ENCODE peak calls at places on chromosome 21, in seven cellular contexts. One of them, this sample, is unnamed.

GRCh38 chr21:15825699-15826098 is 95.9 kb downstream of the USP25 start:
- DNase-seq in EL: no peak
- DNase-seq in anterior cingulate cortex: no peak
- DNase-seq in NT2/D1: no peak
- DNase-seq in HEK293T: no peak
- DNase-seq in fibroblast of mammary gland: no peak
- DNase-seq in activated CD4-positive, alpha-beta T cell treated with anti-CD3 and anti-CD28 coated beads, Interleukin-2, amount 50 U/mL, for 1 hour: no peak
- DNase-seq in this sample: no peak

GRCh38 chr21:31693222-31693621 is 33.7 kb downstream of the SOD1 start:
- DNase-seq in EL: no peak
- DNase-seq in anterior cingulate cortex: no peak
- DNase-seq in NT2/D1: no peak
- DNase-seq in HEK293T: no peak
- DNase-seq in fibroblast of mammary gland: no peak
- DNase-seq in activated CD4-positive, alpha-beta T cell treated with anti-CD3 and anti-CD28 coated beads, Interleukin-2, amount 50 U/mL, for 1 hour: no peak
- DNase-seq in this sample: no peak

GRCh38 chr21:41480086-41480690 is 27.8 kb downstream of the TMPRSS2 start:
- DNase-seq in EL: no peak
- DNase-seq in anterior cingulate cortex: no peak
- DNase-seq in NT2/D1: no peak
- DNase-seq in HEK293T: no peak
- DNase-seq in fibroblast of mammary gland: no peak
- DNase-seq in activated CD4-positive, alpha-beta T cell treated with anti-CD3 and anti-CD28 coated beads, Interleukin-2, amount 50 U/mL, for 1 hour: no peak
- DNase-seq in this sample: no peak

GRCh38 chr21:38661296-38662223 is 144.2 kb upstream of the ETS2 start:
- DNase-seq in EL: peak; percentile 42
- DNase-seq in anterior cingulate cortex: no peak
- DNase-seq in NT2/D1: no peak
- DNase-seq in HEK293T: peak; percentile 18
- DNase-seq in fibroblast of mammary gland: peak; percentile 28
- DNase-seq in activated CD4-positive, alpha-beta T cell treated with anti-CD3 and anti-CD28 coated beads, Interleukin-2, amount 50 U/mL, for 1 hour: no peak
- DNase-seq in this sample: peak; percentile 69

GRCh38 chr21:33540711-33541104 is 1.2 kb downstream of the GART start:
- DNase-seq in EL: no peak
- DNase-seq in anterior cingulate cortex: no peak
- DNase-seq in NT2/D1: no peak
- DNase-seq in HEK293T: no peak
- DNase-seq in fibroblast of mammary gland: no peak
- DNase-seq in activated CD4-positive, alpha-beta T cell treated with anti-CD3 and anti-CD28 coated beads, Interleukin-2, amount 50 U/mL, for 1 hour: no peak
- DNase-seq in this sample: no peak

GRCh38 chr21:41670056-41670805 is 96.6 kb downstream of the RIPK4 start:
- DNase-seq in EL: no peak
- DNase-seq in anterior cingulate cortex: no peak
- DNase-seq in NT2/D1: no peak
- DNase-seq in HEK293T: no peak
- DNase-seq in fibroblast of mammary gland: no peak
- DNase-seq in activated CD4-positive, alpha-beta T cell treated with anti-CD3 and anti-CD28 coated beads, Interleukin-2, amount 50 U/mL, for 1 hour: no peak
- DNase-seq in this sample: no peak

GRCh38 chr21:26965567-26966359 is 1.1 kb downstream of the ADAMTS5 start:
- DNase-seq in EL: peak; percentile 63
- DNase-seq in anterior cingulate cortex: no peak
- DNase-seq in NT2/D1: no peak
- DNase-seq in HEK293T: peak; percentile 48
- DNase-seq in fibroblast of mammary gland: peak; percentile 46
- DNase-seq in activated CD4-positive, alpha-beta T cell treated with anti-CD3 and anti-CD28 coated beads, Interleukin-2, amount 50 U/mL, for 1 hour: no peak
- DNase-seq in this sample: no peak

GRCh38 chr21:36980280-36981048 is 14.0 kb upstream of the HLCS start:
- DNase-seq in EL: no peak
- DNase-seq in anterior cingulate cortex: no peak
- DNase-seq in NT2/D1: no peak
- DNase-seq in HEK293T: no peak
- DNase-seq in fibroblast of mammary gland: peak; percentile 27
- DNase-seq in activated CD4-positive, alpha-beta T cell treated with anti-CD3 and anti-CD28 coated beads, Interleukin-2, amount 50 U/mL, for 1 hour: no peak
- DNase-seq in this sample: peak; percentile 9

GRCh38 chr21:32055305-32055704 is 182.5 kb downstream of the HUNK start:
- DNase-seq in EL: no peak
- DNase-seq in anterior cingulate cortex: no peak
- DNase-seq in NT2/D1: no peak
- DNase-seq in HEK293T: no peak
- DNase-seq in fibroblast of mammary gland: no peak
- DNase-seq in activated CD4-positive, alpha-beta T cell treated with anti-CD3 and anti-CD28 coated beads, Interleukin-2, amount 50 U/mL, for 1 hour: no peak
- DNase-seq in this sample: no peak

GRCh38 chr21:27715131-27715530 is 748.2 kb upstream of the ADAMTS5 start:
- DNase-seq in EL: no peak
- DNase-seq in anterior cingulate cortex: no peak
- DNase-seq in NT2/D1: no peak
- DNase-seq in HEK293T: no peak
- DNase-seq in fibroblast of mammary gland: no peak
- DNase-seq in activated CD4-positive, alpha-beta T cell treated with anti-CD3 and anti-CD28 coated beads, Interleukin-2, amount 50 U/mL, for 1 hour: no peak
- DNase-seq in this sample: no peak

GRCh38 chr21:46067505-46068201 is 30.3 kb upstream of the COL6A2 start:
- DNase-seq in EL: no peak
- DNase-seq in anterior cingulate cortex: no peak
- DNase-seq in NT2/D1: no peak
- DNase-seq in HEK293T: no peak
- DNase-seq in fibroblast of mammary gland: no peak
- DNase-seq in activated CD4-positive, alpha-beta T cell treated with anti-CD3 and anti-CD28 coated beads, Interleukin-2, amount 50 U/mL, for 1 hour: no peak
- DNase-seq in this sample: no peak

GRCh38 chr21:14686466-14687276 is 140.6 kb upstream of the SAMSN1 start:
- DNase-seq in EL: no peak
- DNase-seq in anterior cingulate cortex: no peak
- DNase-seq in NT2/D1: no peak
- DNase-seq in HEK293T: no peak
- DNase-seq in fibroblast of mammary gland: no peak
- DNase-seq in activated CD4-positive, alpha-beta T cell treated with anti-CD3 and anti-CD28 coated beads, Interleukin-2, amount 50 U/mL, for 1 hour: no peak
- DNase-seq in this sample: peak; percentile 39

GRCh38 chr21:44969965-44970755 is 30.3 kb downstream of the SLX9 start:
- DNase-seq in EL: peak; percentile 81
- DNase-seq in anterior cingulate cortex: no peak
- DNase-seq in NT2/D1: no peak
- DNase-seq in HEK293T: no peak
- DNase-seq in fibroblast of mammary gland: peak; percentile 16
- DNase-seq in activated CD4-positive, alpha-beta T cell treated with anti-CD3 and anti-CD28 coated beads, Interleukin-2, amount 50 U/mL, for 1 hour: no peak
- DNase-seq in this sample: peak; percentile 27

GRCh38 chr21:41923641-41924342 is 30.0 kb downstream of the C2CD2 start:
- DNase-seq in EL: no peak
- DNase-seq in anterior cingulate cortex: no peak
- DNase-seq in NT2/D1: no peak
- DNase-seq in HEK293T: no peak
- DNase-seq in fibroblast of mammary gland: peak; percentile 88
- DNase-seq in activated CD4-positive, alpha-beta T cell treated with anti-CD3 and anti-CD28 coated beads, Interleukin-2, amount 50 U/mL, for 1 hour: no peak
- DNase-seq in this sample: peak; percentile 58

GRCh38 chr21:42156690-42157605 is 62.0 kb upstream of the ABCG1 start:
- DNase-seq in EL: no peak
- DNase-seq in anterior cingulate cortex: peak; percentile 68
- DNase-seq in NT2/D1: no peak
- DNase-seq in HEK293T: no peak
- DNase-seq in fibroblast of mammary gland: no peak
- DNase-seq in activated CD4-positive, alpha-beta T cell treated with anti-CD3 and anti-CD28 coated beads, Interleukin-2, amount 50 U/mL, for 1 hour: no peak
- DNase-seq in this sample: no peak

GRCh38 chr21:36576441-36576840 is 96.5 kb upstream of the CLDN14 start:
- DNase-seq in EL: no peak
- DNase-seq in anterior cingulate cortex: no peak
- DNase-seq in NT2/D1: no peak
- DNase-seq in HEK293T: no peak
- DNase-seq in fibroblast of mammary gland: no peak
- DNase-seq in activated CD4-positive, alpha-beta T cell treated with anti-CD3 and anti-CD28 coated beads, Interleukin-2, amount 50 U/mL, for 1 hour: no peak
- DNase-seq in this sample: no peak

GRCh38 chr21:42097860-42098259 is 26.7 kb downstream of the UMODL1 start:
- DNase-seq in EL: peak; percentile 97
- DNase-seq in anterior cingulate cortex: no peak
- DNase-seq in NT2/D1: no peak
- DNase-seq in HEK293T: peak; percentile 65
- DNase-seq in fibroblast of mammary gland: peak; percentile 98
- DNase-seq in activated CD4-positive, alpha-beta T cell treated with anti-CD3 and anti-CD28 coated beads, Interleukin-2, amount 50 U/mL, for 1 hour: no peak
- DNase-seq in this sample: peak; percentile 96

GRCh38 chr21:15823486-15824150 is 93.8 kb downstream of the USP25 start:
- DNase-seq in EL: no peak
- DNase-seq in anterior cingulate cortex: no peak
- DNase-seq in NT2/D1: no peak
- DNase-seq in HEK293T: no peak
- DNase-seq in fibroblast of mammary gland: no peak
- DNase-seq in activated CD4-positive, alpha-beta T cell treated with anti-CD3 and anti-CD28 coated beads, Interleukin-2, amount 50 U/mL, for 1 hour: no peak
- DNase-seq in this sample: no peak

GRCh38 chr21:25788677-25789076 is 53.9 kb downstream of the GABPA start:
- DNase-seq in EL: no peak
- DNase-seq in anterior cingulate cortex: no peak
- DNase-seq in NT2/D1: no peak
- DNase-seq in HEK293T: no peak
- DNase-seq in fibroblast of mammary gland: no peak
- DNase-seq in activated CD4-positive, alpha-beta T cell treated with anti-CD3 and anti-CD28 coated beads, Interleukin-2, amount 50 U/mL, for 1 hour: no peak
- DNase-seq in this sample: no peak

GRCh38 chr21:16280731-16281130 is 550.9 kb downstream of the USP25 start:
- DNase-seq in EL: no peak
- DNase-seq in anterior cingulate cortex: no peak
- DNase-seq in NT2/D1: no peak
- DNase-seq in HEK293T: no peak
- DNase-seq in fibroblast of mammary gland: peak; percentile 48
- DNase-seq in activated CD4-positive, alpha-beta T cell treated with anti-CD3 and anti-CD28 coated beads, Interleukin-2, amount 50 U/mL, for 1 hour: no peak
- DNase-seq in this sample: no peak

GRCh38 chr21:45359451-45360217 is 45.3 kb upstream of the COL18A1 start:
- DNase-seq in EL: no peak
- DNase-seq in anterior cingulate cortex: no peak
- DNase-seq in NT2/D1: no peak
- DNase-seq in HEK293T: no peak
- DNase-seq in fibroblast of mammary gland: no peak
- DNase-seq in activated CD4-positive, alpha-beta T cell treated with anti-CD3 and anti-CD28 coated beads, Interleukin-2, amount 50 U/mL, for 1 hour: no peak
- DNase-seq in this sample: no peak

GRCh38 chr21:42411891-42412635 is 8.4 kb downstream of the UBASH3A start:
- DNase-seq in EL: no peak
- DNase-seq in anterior cingulate cortex: no peak
- DNase-seq in NT2/D1: no peak
- DNase-seq in HEK293T: no peak
- DNase-seq in fibroblast of mammary gland: no peak
- DNase-seq in activated CD4-positive, alpha-beta T cell treated with anti-CD3 and anti-CD28 coated beads, Interleukin-2, amount 50 U/mL, for 1 hour: no peak
- DNase-seq in this sample: peak; percentile 5

GRCh38 chr21:46063734-46064680 is 33.9 kb upstream of the COL6A2 start:
- DNase-seq in EL: no peak
- DNase-seq in anterior cingulate cortex: no peak
- DNase-seq in NT2/D1: no peak
- DNase-seq in HEK293T: no peak
- DNase-seq in fibroblast of mammary gland: no peak
- DNase-seq in activated CD4-positive, alpha-beta T cell treated with anti-CD3 and anti-CD28 coated beads, Interleukin-2, amount 50 U/mL, for 1 hour: no peak
- DNase-seq in this sample: no peak

GRCh38 chr21:42580793-42581201 is 67.1 kb downstream of the SLC37A1 start:
- DNase-seq in EL: no peak
- DNase-seq in anterior cingulate cortex: no peak
- DNase-seq in NT2/D1: no peak
- DNase-seq in HEK293T: no peak
- DNase-seq in fibroblast of mammary gland: no peak
- DNase-seq in activated CD4-positive, alpha-beta T cell treated with anti-CD3 and anti-CD28 coated beads, Interleukin-2, amount 50 U/mL, for 1 hour: no peak
- DNase-seq in this sample: no peak

GRCh38 chr21:39637971-39638628 is 25.4 kb downstream of the B3GALT5 start:
- DNase-seq in EL: no peak
- DNase-seq in anterior cingulate cortex: no peak
- DNase-seq in NT2/D1: no peak
- DNase-seq in HEK293T: no peak
- DNase-seq in fibroblast of mammary gland: no peak
- DNase-seq in activated CD4-positive, alpha-beta T cell treated with anti-CD3 and anti-CD28 coated beads, Interleukin-2, amount 50 U/mL, for 1 hour: no peak
- DNase-seq in this sample: no peak

GRCh38 chr21:34878501-34878900 is 170.6 kb downstream of the RUNX1 start:
- DNase-seq in EL: no peak
- DNase-seq in anterior cingulate cortex: no peak
- DNase-seq in NT2/D1: no peak
- DNase-seq in HEK293T: no peak
- DNase-seq in fibroblast of mammary gland: no peak
- DNase-seq in activated CD4-positive, alpha-beta T cell treated with anti-CD3 and anti-CD28 coated beads, Interleukin-2, amount 50 U/mL, for 1 hour: no peak
- DNase-seq in this sample: no peak

GRCh38 chr21:42833439-42833815 is 45.9 kb downstream of the WDR4 start:
- DNase-seq in EL: peak; percentile 16
- DNase-seq in anterior cingulate cortex: no peak
- DNase-seq in NT2/D1: no peak
- DNase-seq in HEK293T: peak; percentile 70
- DNase-seq in fibroblast of mammary gland: peak; percentile 19
- DNase-seq in activated CD4-positive, alpha-beta T cell treated with anti-CD3 and anti-CD28 coated beads, Interleukin-2, amount 50 U/mL, for 1 hour: peak; percentile 55
- DNase-seq in this sample: no peak

GRCh38 chr21:41916888-41917433 is 36.9 kb downstream of the C2CD2 start:
- DNase-seq in EL: no peak
- DNase-seq in anterior cingulate cortex: no peak
- DNase-seq in NT2/D1: no peak
- DNase-seq in HEK293T: no peak
- DNase-seq in fibroblast of mammary gland: no peak
- DNase-seq in activated CD4-positive, alpha-beta T cell treated with anti-CD3 and anti-CD28 coated beads, Interleukin-2, amount 50 U/mL, for 1 hour: no peak
- DNase-seq in this sample: no peak

GRCh38 chr21:41973427-41973831 is 19.6 kb upstream of the C2CD2 start:
- DNase-seq in EL: no peak
- DNase-seq in anterior cingulate cortex: no peak
- DNase-seq in NT2/D1: no peak
- DNase-seq in HEK293T: no peak
- DNase-seq in fibroblast of mammary gland: no peak
- DNase-seq in activated CD4-positive, alpha-beta T cell treated with anti-CD3 and anti-CD28 coated beads, Interleukin-2, amount 50 U/mL, for 1 hour: no peak
- DNase-seq in this sample: no peak